ENCODE peak calls at places on chromosomes 13 and 19, in four cellular contexts. One of them, this sample, is unnamed.

GRCh38 chr13:42477588-42478190 is 96.3 kb upstream of the TNFSF11 start:
- DNase-seq in SK-N-SH: no peak
- DNase-seq in HepG2: no peak
- DNase-seq in K562: no peak
- DNase-seq in this sample: no peak

GRCh38 chr13:102983496-102983895 is 82.7 kb downstream of the SLC10A2 start:
- DNase-seq in SK-N-SH: no peak
- DNase-seq in HepG2: no peak
- DNase-seq in K562: no peak
- DNase-seq in this sample: no peak

GRCh38 chr13:105721056-105721455 is 814.4 kb downstream of the EFNB2 start:
- DNase-seq in HepG2: no peak
- DNase-seq in SK-N-SH: no peak
- DNase-seq in K562: no peak
- DNase-seq in this sample: no peak

GRCh38 chr19:4577020-4577782 is 17.7 kb upstream of the SEMA6B start:
- DNase-seq in K562: peak; percentile 66
- DNase-seq in HepG2: no peak
- DNase-seq in SK-N-SH: peak; percentile 55
- DNase-seq in this sample: no peak

GRCh38 chr13:105346141-105346766 is 1189.2 kb downstream of the EFNB2 start:
- DNase-seq in HepG2: peak; percentile 0
- DNase-seq in SK-N-SH: no peak
- DNase-seq in K562: no peak
- DNase-seq in this sample: no peak

GRCh38 chr19:1264801-1265610 is 4.1 kb upstream of the CIRBP start:
- DNase-seq in SK-N-SH: no peak
- DNase-seq in K562: peak; percentile 62
- DNase-seq in HepG2: peak; percentile 84
- DNase-seq in this sample: no peak

GRCh38 chr13:32528358-32528757 is 10.2 kb downstream of the N4BP2L2 start:
- DNase-seq in K562: no peak
- DNase-seq in SK-N-SH: no peak
- DNase-seq in HepG2: no peak
- DNase-seq in this sample: no peak

GRCh38 chr19:703651-704446 is 4.9 kb upstream of the PALM start:
- DNase-seq in K562: peak; percentile 97
- DNase-seq in HepG2: peak; percentile 90
- DNase-seq in SK-N-SH: peak; percentile 97
- DNase-seq in this sample: no peak

GRCh38 chr19:5133986-5134595 is 165.2 kb downstream of the KDM4B start:
- DNase-seq in HepG2: no peak
- DNase-seq in SK-N-SH: no peak
- DNase-seq in K562: no peak
- DNase-seq in this sample: no peak

GRCh38 chr13:91664036-91664435 is 265.6 kb downstream of the GPC5 start:
- DNase-seq in K562: no peak
- DNase-seq in SK-N-SH: peak; percentile 2
- DNase-seq in HepG2: no peak
- DNase-seq in this sample: no peak

GRCh38 chr13:104414771-104415170 is 1348.6 kb upstream of the SLC10A2 start:
- DNase-seq in SK-N-SH: no peak
- DNase-seq in K562: no peak
- DNase-seq in HepG2: no peak
- DNase-seq in this sample: no peak

GRCh38 chr13:83716121-83716520 is 166.2 kb downstream of the SLITRK1 start:
- DNase-seq in SK-N-SH: no peak
- DNase-seq in K562: no peak
- DNase-seq in HepG2: no peak
- DNase-seq in this sample: no peak

GRCh38 chr19:12090807-12091206 is 26.3 kb downstream of the ZNF844 start:
- DNase-seq in HepG2: peak; percentile 53
- DNase-seq in K562: peak; percentile 65
- DNase-seq in SK-N-SH: peak; percentile 58
- DNase-seq in this sample: peak; percentile 11

GRCh38 chr13:99991013-99991805 is 9.6 kb downstream of the ZIC2 start:
- DNase-seq in K562: no peak
- DNase-seq in SK-N-SH: peak; percentile 26
- DNase-seq in HepG2: no peak
- DNase-seq in this sample: no peak

GRCh38 chr19:46181386-46181774 is 33.3 kb downstream of the IGFL2 start:
- DNase-seq in SK-N-SH: no peak
- DNase-seq in HepG2: no peak
- DNase-seq in K562: no peak
- DNase-seq in this sample: no peak

GRCh38 chr19:13023666-13024065 is 28.4 kb downstream of the NFIX start:
- DNase-seq in HepG2: no peak
- DNase-seq in K562: peak; percentile 34
- DNase-seq in SK-N-SH: peak; percentile 79
- DNase-seq in this sample: no peak

GRCh38 chr19:6212403-6213265 is 67.1 kb downstream of the MLLT1 start:
- DNase-seq in K562: no peak
- DNase-seq in SK-N-SH: peak; percentile 30
- DNase-seq in HepG2: no peak
- DNase-seq in this sample: no peak

GRCh38 chr19:31214086-31214485 is 135.2 kb downstream of the TSHZ3 start:
- DNase-seq in SK-N-SH: peak; percentile 27
- DNase-seq in HepG2: no peak
- DNase-seq in K562: peak; percentile 41
- DNase-seq in this sample: no peak

GRCh38 chr13:44165172-44165894 is 208.3 kb upstream of the SERP2 start:
- DNase-seq in SK-N-SH: no peak
- DNase-seq in HepG2: no peak
- DNase-seq in K562: no peak
- DNase-seq in this sample: no peak

GRCh38 chr13:102399791-102400618 is 1.8 kb downstream of the FGF14 start:
- DNase-seq in SK-N-SH: peak; percentile 78
- DNase-seq in K562: no peak
- DNase-seq in HepG2: no peak
- DNase-seq in this sample: no peak

GRCh38 chr13:30396434-30397075 is 25.7 kb upstream of the UBE2L5 start:
- DNase-seq in SK-N-SH: no peak
- DNase-seq in HepG2: no peak
- DNase-seq in K562: no peak
- DNase-seq in this sample: no peak

GRCh38 chr13:111789011-111789410 is 277.9 kb upstream of the SOX1 start:
- DNase-seq in SK-N-SH: no peak
- DNase-seq in HepG2: no peak
- DNase-seq in K562: no peak
- DNase-seq in this sample: no peak

GRCh38 chr13:87925006-87925405 is 253.8 kb downstream of the SLITRK5 start:
- DNase-seq in HepG2: no peak
- DNase-seq in K562: no peak
- DNase-seq in SK-N-SH: no peak
- DNase-seq in this sample: no peak

GRCh38 chr13:19725320-19725719 is 57.4 kb downstream of the PSPC1 start:
- DNase-seq in SK-N-SH: no peak
- DNase-seq in K562: no peak
- DNase-seq in HepG2: no peak
- DNase-seq in this sample: no peak

GRCh38 chr13:66074018-66074615 is 1156.0 kb downstream of the PCDH9 start:
- DNase-seq in HepG2: no peak
- DNase-seq in SK-N-SH: no peak
- DNase-seq in K562: no peak
- DNase-seq in this sample: no peak

GRCh38 chr13:31032574-31033095 is 100.2 kb downstream of the TEX26 start:
- DNase-seq in SK-N-SH: no peak
- DNase-seq in K562: no peak
- DNase-seq in HepG2: no peak
- DNase-seq in this sample: no peak

GRCh38 chr13:41842029-41842428 is 118.9 kb downstream of the VWA8 start:
- DNase-seq in HepG2: no peak
- DNase-seq in K562: no peak
- DNase-seq in SK-N-SH: no peak
- DNase-seq in this sample: no peak

GRCh38 chr13:24512208-24513068 is at the start of gene PARP4:
- DNase-seq in HepG2: peak; percentile 93
- DNase-seq in SK-N-SH: peak; percentile 86
- DNase-seq in K562: peak; percentile 86
- DNase-seq in this sample: peak; percentile 34

GRCh38 chr19:2634228-2634951 is 68.1 kb downstream of the GNG7 start:
- DNase-seq in HepG2: no peak
- DNase-seq in K562: no peak
- DNase-seq in SK-N-SH: no peak
- DNase-seq in this sample: no peak

GRCh38 chr13:26682606-26683005 is 78.0 kb downstream of the GPR12 start:
- DNase-seq in SK-N-SH: no peak
- DNase-seq in K562: no peak
- DNase-seq in HepG2: no peak
- DNase-seq in this sample: no peak

GRCh38 chr13:99308481-99309087 is 1.4 kb upstream of the GPR183 start:
- DNase-seq in HepG2: no peak
- DNase-seq in SK-N-SH: no peak
- DNase-seq in K562: no peak
- DNase-seq in this sample: no peak

GRCh38 chr13:106573279-106573831 is 5.4 kb upstream of the ARGLU1 start:
- DNase-seq in HepG2: no peak
- DNase-seq in K562: no peak
- DNase-seq in SK-N-SH: no peak
- DNase-seq in this sample: no peak

GRCh38 chr19:36497001-36497400 is 7.6 kb upstream of the ZNF566 start:
- DNase-seq in K562: no peak
- DNase-seq in SK-N-SH: no peak
- DNase-seq in HepG2: no peak
- DNase-seq in this sample: no peak

GRCh38 chr13:24119593-24120508 is 40.7 kb upstream of the SPATA13 start:
- DNase-seq in HepG2: no peak
- DNase-seq in K562: no peak
- DNase-seq in SK-N-SH: no peak
- DNase-seq in this sample: no peak

GRCh38 chr19:13764821-13765394 is 586 bp downstream of the MRI1 start:
- DNase-seq in K562: peak; percentile 32
- DNase-seq in HepG2: no peak
- DNase-seq in SK-N-SH: peak; percentile 74
- DNase-seq in this sample: no peak

GRCh38 chr13:110957181-110957884 is 42.5 kb upstream of the ANKRD10 start:
- DNase-seq in SK-N-SH: no peak
- DNase-seq in K562: no peak
- DNase-seq in HepG2: peak; percentile 7
- DNase-seq in this sample: no peak

GRCh38 chr19:48292798-48293197 is 22.9 kb downstream of the ZNF114 start:
- DNase-seq in HepG2: no peak
- DNase-seq in K562: no peak
- DNase-seq in SK-N-SH: no peak
- DNase-seq in this sample: no peak

GRCh38 chr19:12156254-12157058 is at the start of gene ZNF625:
- DNase-seq in SK-N-SH: peak; percentile 97
- DNase-seq in K562: no peak
- DNase-seq in HepG2: peak; percentile 90
- DNase-seq in this sample: peak; percentile 39

DNA sequence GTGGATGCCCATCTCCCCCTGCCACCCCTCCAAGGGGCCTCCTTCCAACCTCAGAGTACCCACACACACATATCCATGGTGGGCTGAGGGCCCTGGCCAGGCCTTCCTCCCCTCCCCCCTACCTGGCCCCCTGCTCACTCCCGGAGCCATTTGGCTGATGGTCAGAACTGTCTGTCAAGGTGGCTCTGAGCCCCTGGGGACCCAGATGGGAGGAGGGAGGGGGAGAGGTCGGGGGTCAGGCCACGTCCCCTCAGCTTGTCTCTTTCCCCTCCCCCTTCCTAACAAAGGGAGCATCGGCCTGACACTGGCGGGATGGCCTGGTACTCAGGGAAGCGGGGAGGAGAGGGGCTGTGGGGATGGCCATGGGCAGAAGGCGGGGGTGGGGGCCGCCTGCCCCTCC is 18.7 kb upstream of the POU2F2 start:
- DNase-seq in SK-N-SH: peak; percentile 50
- DNase-seq in HepG2: no peak
- DNase-seq in K562: no peak
- DNase-seq in this sample: no peak
- H3K4me3 ChIP-seq in SK-N-SH: no peak overlapping the region
- H3K4me3 ChIP-seq in HepG2: no peak overlapping the region
- H3K4me3 ChIP-seq in K562: no peak overlapping the region
- H3K4me3 ChIP-seq in this sample: no peak overlapping the region

DNA sequence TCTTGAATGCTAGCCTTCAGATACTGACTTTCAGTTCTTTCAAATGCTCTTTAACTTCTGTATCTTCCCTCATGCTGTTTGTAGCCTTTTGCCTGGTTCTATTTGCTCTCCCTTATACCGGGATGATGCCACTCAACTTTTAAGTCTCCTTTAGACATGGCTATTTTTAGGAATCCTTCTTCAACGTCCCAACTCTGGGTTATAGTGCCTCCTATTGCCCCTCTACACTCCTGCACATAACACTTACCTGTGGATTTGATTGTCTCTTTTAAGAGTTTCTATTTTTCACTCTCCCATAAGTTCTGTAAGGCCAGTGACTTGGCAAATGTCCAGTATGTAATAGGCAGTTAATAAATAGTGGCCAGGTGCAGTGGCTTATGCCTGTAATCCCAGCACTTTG is 343.0 kb downstream of the KLF5 start:
- DNase-seq in HepG2: no peak
- DNase-seq in K562: no peak
- DNase-seq in SK-N-SH: no peak
- DNase-seq in this sample: no peak
- TF ChIP-seq FOXM1 in HepG2: no peak
- TF ChIP-seq FOXM1 in K562: no peak
- TF ChIP-seq FOXM1 in SK-N-SH: no peak
- TF ChIP-seq FOXM1 in this sample: no peak

DNA sequence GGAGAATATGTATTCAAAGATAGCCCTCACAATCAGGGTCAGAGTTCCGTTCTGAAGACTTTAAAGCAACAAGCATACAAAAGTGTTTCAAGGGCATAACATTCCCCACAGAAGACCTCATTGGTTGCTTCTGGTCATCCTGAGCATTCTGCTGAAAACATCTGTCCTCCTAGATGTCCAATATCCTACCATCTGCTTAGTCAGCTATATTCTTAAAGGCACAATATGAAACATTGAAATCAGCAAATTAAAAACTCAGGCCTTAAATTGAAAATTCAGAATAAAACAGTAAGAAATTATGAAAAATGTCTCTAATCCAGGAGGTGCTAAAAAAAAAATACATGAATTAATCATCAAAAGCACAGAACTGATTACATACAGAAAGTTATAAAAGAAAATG is 1491.2 kb upstream of the PRR20A start:
- DNase-seq in SK-N-SH: no peak
- DNase-seq in K562: no peak
- DNase-seq in HepG2: no peak
- DNase-seq in this sample: no peak
- H3K4me3 ChIP-seq in SK-N-SH: no peak overlapping the region
- H3K4me3 ChIP-seq in K562: no peak overlapping the region
- H3K4me3 ChIP-seq in HepG2: no peak overlapping the region
- H3K4me3 ChIP-seq in this sample: no peak overlapping the region

GRCh38 chr13:114017028-114017630 is 43.3 kb upstream of the C13orf46 start:
- DNase-seq in HepG2: no peak
- DNase-seq in K562: no peak
- DNase-seq in SK-N-SH: peak; percentile 59
- DNase-seq in this sample: no peak
- TF ChIP-seq FOXM1 in HepG2: no peak
- TF ChIP-seq FOXM1 in K562: no peak
- TF ChIP-seq FOXM1 in SK-N-SH: no peak
- TF ChIP-seq FOXM1 in this sample: no peak